ENCODE peak calls at places on chromosome 4, in eight cellular contexts. One of them, this sample, is unnamed.

GRCh38 chr4:40299704-40300336 is 35.3 kb upstream of the CHRNA9 start:
- DNase-seq in testis: no peak
- DNase-seq in lower leg skin: no peak
- DNase-seq in heart left ventricle: no peak
- DNase-seq in suprapubic skin: no peak
- DNase-seq in sigmoid colon: no peak
- DNase-seq in uterus: no peak
- DNase-seq in Peyer's patch: no peak
- DNase-seq in this sample: no peak

GRCh38 chr4:108272566-108272965 is 103.8 kb upstream of the LEF1 start:
- DNase-seq in testis: no peak
- DNase-seq in lower leg skin: no peak
- DNase-seq in sigmoid colon: no peak
- DNase-seq in suprapubic skin: no peak
- DNase-seq in heart left ventricle: no peak
- DNase-seq in Peyer's patch: no peak
- DNase-seq in uterus: no peak
- DNase-seq in this sample: no peak

GRCh38 chr4:6777636-6778281 is 4.8 kb upstream of the KIAA0232 start:
- DNase-seq in suprapubic skin: no peak
- DNase-seq in heart left ventricle: no peak
- DNase-seq in lower leg skin: no peak
- DNase-seq in Peyer's patch: peak; percentile 51
- DNase-seq in testis: no peak
- DNase-seq in sigmoid colon: no peak
- DNase-seq in uterus: no peak
- DNase-seq in this sample: no peak

GRCh38 chr4:81492596-81492995 is 20.9 kb upstream of the RASGEF1B start:
- DNase-seq in sigmoid colon: no peak
- DNase-seq in lower leg skin: no peak
- DNase-seq in uterus: no peak
- DNase-seq in Peyer's patch: no peak
- DNase-seq in testis: no peak
- DNase-seq in heart left ventricle: no peak
- DNase-seq in suprapubic skin: no peak
- DNase-seq in this sample: no peak

GRCh38 chr4:14193601-14194000 is 566.1 kb upstream of the BOD1L1 start:
- DNase-seq in uterus: no peak
- DNase-seq in heart left ventricle: no peak
- DNase-seq in lower leg skin: no peak
- DNase-seq in sigmoid colon: no peak
- DNase-seq in testis: no peak
- DNase-seq in Peyer's patch: no peak
- DNase-seq in suprapubic skin: no peak
- DNase-seq in this sample: no peak

GRCh38 chr4:154928640-154929257 is 147.7 kb downstream of the RBM46 start:
- DNase-seq in testis: peak; percentile 53
- DNase-seq in sigmoid colon: no peak
- DNase-seq in heart left ventricle: no peak
- DNase-seq in uterus: no peak
- DNase-seq in lower leg skin: no peak
- DNase-seq in Peyer's patch: no peak
- DNase-seq in suprapubic skin: no peak
- DNase-seq in this sample: peak; percentile 21

GRCh38 chr4:141684785-141685184 is 48.4 kb downstream of the IL15 start:
- DNase-seq in suprapubic skin: no peak
- DNase-seq in Peyer's patch: no peak
- DNase-seq in sigmoid colon: no peak
- DNase-seq in heart left ventricle: no peak
- DNase-seq in lower leg skin: no peak
- DNase-seq in testis: no peak
- DNase-seq in uterus: no peak
- DNase-seq in this sample: peak; percentile 42

GRCh38 chr4:26992657-26993361 is 132.2 kb downstream of the STIM2 start:
- DNase-seq in Peyer's patch: peak; percentile 60
- DNase-seq in sigmoid colon: no peak
- DNase-seq in lower leg skin: no peak
- DNase-seq in suprapubic skin: no peak
- DNase-seq in testis: peak; percentile 74
- DNase-seq in heart left ventricle: peak; percentile 34
- DNase-seq in uterus: peak; percentile 48
- DNase-seq in this sample: peak; percentile 12

GRCh38 chr4:65383589-65384305 is 286.5 kb downstream of the EPHA5 start:
- DNase-seq in heart left ventricle: no peak
- DNase-seq in sigmoid colon: no peak
- DNase-seq in lower leg skin: no peak
- DNase-seq in testis: no peak
- DNase-seq in suprapubic skin: no peak
- DNase-seq in Peyer's patch: no peak
- DNase-seq in uterus: no peak
- DNase-seq in this sample: peak; percentile 49

GRCh38 chr4:31290836-31291235 is 570.7 kb downstream of the PCDH7 start:
- DNase-seq in Peyer's patch: no peak
- DNase-seq in uterus: no peak
- DNase-seq in suprapubic skin: no peak
- DNase-seq in testis: no peak
- DNase-seq in heart left ventricle: no peak
- DNase-seq in sigmoid colon: no peak
- DNase-seq in lower leg skin: no peak
- DNase-seq in this sample: no peak

GRCh38 chr4:166274775-166275174 is 401.7 kb downstream of the TLL1 start:
- DNase-seq in testis: no peak
- DNase-seq in suprapubic skin: no peak
- DNase-seq in Peyer's patch: no peak
- DNase-seq in heart left ventricle: no peak
- DNase-seq in lower leg skin: no peak
- DNase-seq in sigmoid colon: no peak
- DNase-seq in uterus: no peak
- DNase-seq in this sample: no peak

GRCh38 chr4:77358315-77358928 is 201.4 kb downstream of the CCNG2 start:
- DNase-seq in lower leg skin: no peak
- DNase-seq in heart left ventricle: no peak
- DNase-seq in testis: peak; percentile 14
- DNase-seq in sigmoid colon: no peak
- DNase-seq in Peyer's patch: no peak
- DNase-seq in uterus: no peak
- DNase-seq in suprapubic skin: no peak
- DNase-seq in this sample: peak; percentile 41

GRCh38 chr4:123418486-123418931 is 21.9 kb downstream of the SPRY1 start:
- DNase-seq in suprapubic skin: no peak
- DNase-seq in sigmoid colon: no peak
- DNase-seq in uterus: no peak
- DNase-seq in Peyer's patch: no peak
- DNase-seq in heart left ventricle: no peak
- DNase-seq in lower leg skin: no peak
- DNase-seq in testis: no peak
- DNase-seq in this sample: peak; percentile 82

GRCh38 chr4:163701915-163702314 is 207.4 kb downstream of the TMA16 start:
- DNase-seq in suprapubic skin: no peak
- DNase-seq in sigmoid colon: no peak
- DNase-seq in testis: no peak
- DNase-seq in lower leg skin: no peak
- DNase-seq in uterus: no peak
- DNase-seq in Peyer's patch: no peak
- DNase-seq in heart left ventricle: no peak
- DNase-seq in this sample: no peak

GRCh38 chr4:27429260-27429970 is 568.8 kb downstream of the STIM2 start:
- DNase-seq in heart left ventricle: peak; percentile 25
- DNase-seq in testis: no peak
- DNase-seq in Peyer's patch: no peak
- DNase-seq in sigmoid colon: no peak
- DNase-seq in suprapubic skin: no peak
- DNase-seq in uterus: no peak
- DNase-seq in lower leg skin: no peak
- DNase-seq in this sample: no peak

GRCh38 chr4:26171953-26172352 is 148.9 kb upstream of the RBPJ start:
- DNase-seq in sigmoid colon: no peak
- DNase-seq in testis: no peak
- DNase-seq in lower leg skin: no peak
- DNase-seq in suprapubic skin: no peak
- DNase-seq in uterus: no peak
- DNase-seq in heart left ventricle: no peak
- DNase-seq in Peyer's patch: no peak
- DNase-seq in this sample: no peak

GRCh38 chr4:168840386-168840763 is 169.7 kb downstream of the CBR4 start:
- DNase-seq in sigmoid colon: no peak
- DNase-seq in heart left ventricle: no peak
- DNase-seq in uterus: no peak
- DNase-seq in Peyer's patch: no peak
- DNase-seq in testis: no peak
- DNase-seq in suprapubic skin: no peak
- DNase-seq in lower leg skin: no peak
- DNase-seq in this sample: no peak

GRCh38 chr4:71680706-71681105 is 103.2 kb downstream of the GC start:
- DNase-seq in uterus: no peak
- DNase-seq in heart left ventricle: no peak
- DNase-seq in lower leg skin: no peak
- DNase-seq in testis: no peak
- DNase-seq in sigmoid colon: no peak
- DNase-seq in Peyer's patch: no peak
- DNase-seq in suprapubic skin: no peak
- DNase-seq in this sample: no peak

GRCh38 chr4:53987761-53988171 is 76.6 kb downstream of the CHIC2 start:
- DNase-seq in Peyer's patch: peak; percentile 58
- DNase-seq in heart left ventricle: no peak
- DNase-seq in uterus: no peak
- DNase-seq in lower leg skin: no peak
- DNase-seq in testis: no peak
- DNase-seq in suprapubic skin: no peak
- DNase-seq in sigmoid colon: no peak
- DNase-seq in this sample: no peak

GRCh38 chr4:107896158-107896645 is 35.1 kb upstream of the CYP2U1 start:
- DNase-seq in lower leg skin: no peak
- DNase-seq in testis: no peak
- DNase-seq in sigmoid colon: no peak
- DNase-seq in uterus: no peak
- DNase-seq in heart left ventricle: no peak
- DNase-seq in Peyer's patch: peak; percentile 46
- DNase-seq in suprapubic skin: no peak
- DNase-seq in this sample: peak; percentile 97

GRCh38 chr4:8646296-8647093 is 53.9 kb downstream of the CPZ start:
- DNase-seq in sigmoid colon: peak; percentile 46
- DNase-seq in heart left ventricle: no peak
- DNase-seq in Peyer's patch: peak; percentile 21
- DNase-seq in lower leg skin: no peak
- DNase-seq in testis: no peak
- DNase-seq in suprapubic skin: peak; percentile 67
- DNase-seq in uterus: peak; percentile 8
- DNase-seq in this sample: no peak

GRCh38 chr4:108107116-108107515 is 61.6 kb downstream of the LEF1 start:
- DNase-seq in testis: no peak
- DNase-seq in Peyer's patch: no peak
- DNase-seq in suprapubic skin: no peak
- DNase-seq in sigmoid colon: no peak
- DNase-seq in heart left ventricle: no peak
- DNase-seq in uterus: no peak
- DNase-seq in lower leg skin: no peak
- DNase-seq in this sample: no peak

GRCh38 chr4:124883642-124884041 is 171.1 kb upstream of the ANKRD50 start:
- DNase-seq in heart left ventricle: no peak
- DNase-seq in uterus: no peak
- DNase-seq in suprapubic skin: no peak
- DNase-seq in sigmoid colon: no peak
- DNase-seq in lower leg skin: no peak
- DNase-seq in testis: no peak
- DNase-seq in Peyer's patch: no peak
- DNase-seq in this sample: peak; percentile 35

DNA sequence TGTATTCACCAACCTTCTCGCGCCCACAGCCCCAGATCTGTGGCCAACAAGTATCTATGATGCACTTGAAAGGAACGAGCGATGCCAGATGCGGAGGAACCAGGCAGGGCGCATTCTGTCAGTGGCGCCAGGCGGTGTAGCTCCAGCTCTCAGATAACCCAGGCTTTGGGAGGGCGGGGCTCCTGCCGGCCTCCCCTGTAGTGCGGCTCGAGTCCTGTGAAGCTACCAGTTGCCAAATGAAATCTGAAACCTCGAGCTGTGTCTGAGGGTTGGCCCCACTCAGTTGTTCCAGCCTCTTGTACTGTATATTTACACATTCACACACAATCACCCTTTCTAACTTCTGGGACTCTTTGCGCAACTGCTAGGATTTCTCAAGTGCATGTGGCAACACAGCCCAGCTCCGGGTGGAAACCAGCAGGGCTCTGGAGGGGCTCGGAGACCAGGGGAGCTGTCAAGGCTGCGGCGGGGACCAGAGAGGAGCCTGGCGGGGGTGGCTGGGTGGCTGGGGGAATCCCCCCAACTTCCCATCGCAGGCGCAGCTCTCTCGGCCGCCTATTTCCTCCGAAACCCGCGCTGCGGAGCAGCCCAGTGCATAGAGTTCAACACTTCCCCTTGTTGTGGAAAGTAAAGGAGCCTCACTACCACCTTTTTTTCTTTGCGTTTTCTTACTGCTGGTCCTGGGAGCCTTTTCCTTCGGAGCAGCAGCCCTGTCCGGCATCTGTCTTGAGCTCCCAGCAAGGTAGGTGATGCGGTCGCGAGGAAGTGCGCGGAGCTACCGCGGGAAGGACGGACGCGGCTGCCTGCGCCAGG is at the start of gene ARHGAP24:
- DNase-seq in lower leg skin: peak; percentile 91
- DNase-seq in suprapubic skin: peak; percentile 92
- DNase-seq in uterus: peak; percentile 77
- DNase-seq in heart left ventricle: peak; percentile 92
- DNase-seq in Peyer's patch: peak; percentile 91
- DNase-seq in testis: peak; percentile 83
- DNase-seq in sigmoid colon: peak; percentile 91
- DNase-seq in this sample: peak; percentile 76
- TF ChIP-seq POLR2A in lower leg skin: no peak
- TF ChIP-seq POLR2A in suprapubic skin: peak; percentile 33
- TF ChIP-seq POLR2A in uterus: no peak
- TF ChIP-seq POLR2A in heart left ventricle: no peak
- TF ChIP-seq POLR2A in Peyer's patch: no peak
- TF ChIP-seq POLR2A in testis: no peak
- TF ChIP-seq POLR2A in sigmoid colon: no peak
- TF ChIP-seq POLR2A in this sample: no peak

GRCh38 chr4:3130826-3131225 is 56.3 kb downstream of the HTT start:
- DNase-seq in heart left ventricle: no peak
- DNase-seq in uterus: no peak
- DNase-seq in Peyer's patch: no peak
- DNase-seq in lower leg skin: no peak
- DNase-seq in testis: no peak
- DNase-seq in suprapubic skin: no peak
- DNase-seq in sigmoid colon: no peak
- DNase-seq in this sample: no peak
- TF ChIP-seq POLR2A in heart left ventricle: no peak
- TF ChIP-seq POLR2A in uterus: no peak
- TF ChIP-seq POLR2A in Peyer's patch: no peak
- TF ChIP-seq POLR2A in lower leg skin: no peak
- TF ChIP-seq POLR2A in testis: no peak
- TF ChIP-seq POLR2A in suprapubic skin: no peak
- TF ChIP-seq POLR2A in sigmoid colon: no peak
- TF ChIP-seq POLR2A in this sample: no peak

GRCh38 chr4:75675004-75675531 is 1.9 kb upstream of the G3BP2 start:
- DNase-seq in lower leg skin: no peak
- DNase-seq in sigmoid colon: no peak
- DNase-seq in heart left ventricle: no peak
- DNase-seq in uterus: no peak
- DNase-seq in testis: no peak
- DNase-seq in suprapubic skin: no peak
- DNase-seq in Peyer's patch: no peak
- DNase-seq in this sample: no peak
- TF ChIP-seq POLR2A in lower leg skin: no peak
- TF ChIP-seq POLR2A in sigmoid colon: no peak
- TF ChIP-seq POLR2A in heart left ventricle: no peak
- TF ChIP-seq POLR2A in uterus: no peak
- TF ChIP-seq POLR2A in testis: no peak
- TF ChIP-seq POLR2A in suprapubic skin: no peak
- TF ChIP-seq POLR2A in Peyer's patch: no peak
- TF ChIP-seq POLR2A in this sample: no peak

GRCh38 chr4:112817933-112818921 is 181.3 kb downstream of the LARP7 start:
- DNase-seq in Peyer's patch: peak; percentile 64
- DNase-seq in suprapubic skin: peak; percentile 85
- DNase-seq in sigmoid colon: peak; percentile 89
- DNase-seq in heart left ventricle: peak; percentile 64
- DNase-seq in uterus: peak; percentile 68
- DNase-seq in testis: peak; percentile 85
- DNase-seq in lower leg skin: peak; percentile 78
- DNase-seq in this sample: peak; percentile 27
- TF ChIP-seq POLR2A in Peyer's patch: no peak
- TF ChIP-seq POLR2A in suprapubic skin: peak; percentile 28
- TF ChIP-seq POLR2A in sigmoid colon: no peak
- TF ChIP-seq POLR2A in heart left ventricle: no peak
- TF ChIP-seq POLR2A in uterus: peak; percentile 15
- TF ChIP-seq POLR2A in testis: no peak
- TF ChIP-seq POLR2A in lower leg skin: no peak
- TF ChIP-seq POLR2A in this sample: no peak